ENCODE peak calls at places on chromosomes 7 and 10, in eight cellular contexts. One of them, this sample, is unnamed.
A peak's percentile ranks its signal among the peaks of the same experiment; 100 is the strongest.

GRCh38 chr10:124598773-124599587 is 137.4 kb downstream of the LHPP start:
- DNase-seq in sigmoid colon: no peak
- DNase-seq in thoracic aorta: no peak
- DNase-seq in cardiac muscle cell: no peak
- DNase-seq in colonic mucosa: no peak
- DNase-seq in prostate gland: no peak
- DNase-seq in heart left ventricle: no peak
- DNase-seq in kidney: peak; percentile 39
- DNase-seq in this sample: peak; percentile 13

GRCh38 chr7:50781894-50782293 is 802 bp downstream of the GRB10 start:
- DNase-seq in prostate gland: no peak
- DNase-seq in colonic mucosa: no peak
- DNase-seq in sigmoid colon: no peak
- DNase-seq in thoracic aorta: no peak
- DNase-seq in cardiac muscle cell: no peak
- DNase-seq in heart left ventricle: no peak
- DNase-seq in kidney: no peak
- DNase-seq in this sample: no peak

GRCh38 chr7:43006008-43006407 is 73.8 kb downstream of the MRPL32 start:
- DNase-seq in thoracic aorta: no peak
- DNase-seq in heart left ventricle: no peak
- DNase-seq in prostate gland: no peak
- DNase-seq in sigmoid colon: no peak
- DNase-seq in kidney: no peak
- DNase-seq in colonic mucosa: no peak
- DNase-seq in cardiac muscle cell: no peak
- DNase-seq in this sample: no peak

GRCh38 chr7:129857313-129857712 is 95.4 kb downstream of the UBE2H start:
- DNase-seq in heart left ventricle: no peak
- DNase-seq in thoracic aorta: no peak
- DNase-seq in colonic mucosa: no peak
- DNase-seq in kidney: no peak
- DNase-seq in prostate gland: no peak
- DNase-seq in sigmoid colon: no peak
- DNase-seq in cardiac muscle cell: no peak
- DNase-seq in this sample: no peak

GRCh38 chr10:43867667-43868361 is 219.1 kb upstream of the ZNF32 start:
- DNase-seq in colonic mucosa: no peak
- DNase-seq in prostate gland: no peak
- DNase-seq in sigmoid colon: no peak
- DNase-seq in cardiac muscle cell: no peak
- DNase-seq in thoracic aorta: no peak
- DNase-seq in heart left ventricle: no peak
- DNase-seq in kidney: no peak
- DNase-seq in this sample: no peak

GRCh38 chr10:24720096-24720495 is 3.6 kb downstream of the ARHGAP21 start:
- DNase-seq in cardiac muscle cell: no peak
- DNase-seq in kidney: no peak
- DNase-seq in heart left ventricle: no peak
- DNase-seq in colonic mucosa: no peak
- DNase-seq in prostate gland: no peak
- DNase-seq in thoracic aorta: no peak
- DNase-seq in sigmoid colon: no peak
- DNase-seq in this sample: no peak

GRCh38 chr10:6053816-6054581 is 8.2 kb downstream of the IL2RA start:
- DNase-seq in thoracic aorta: no peak
- DNase-seq in cardiac muscle cell: no peak
- DNase-seq in sigmoid colon: peak; percentile 69
- DNase-seq in colonic mucosa: peak; percentile 57
- DNase-seq in kidney: peak; percentile 81
- DNase-seq in heart left ventricle: peak; percentile 68
- DNase-seq in prostate gland: no peak
- DNase-seq in this sample: no peak

GRCh38 chr10:30562787-30563186 is 66.8 kb downstream of the LYZL2 start:
- DNase-seq in colonic mucosa: no peak
- DNase-seq in kidney: no peak
- DNase-seq in cardiac muscle cell: no peak
- DNase-seq in prostate gland: no peak
- DNase-seq in heart left ventricle: no peak
- DNase-seq in sigmoid colon: no peak
- DNase-seq in thoracic aorta: no peak
- DNase-seq in this sample: no peak

GRCh38 chr7:127629268-127629854 is 11.4 kb upstream of the PAX4 start:
- DNase-seq in thoracic aorta: no peak
- DNase-seq in colonic mucosa: peak; percentile 28
- DNase-seq in heart left ventricle: no peak
- DNase-seq in cardiac muscle cell: peak; percentile 61
- DNase-seq in kidney: no peak
- DNase-seq in prostate gland: no peak
- DNase-seq in sigmoid colon: no peak
- DNase-seq in this sample: no peak

GRCh38 chr10:55024718-55025117 is 223.7 kb upstream of the PCDH15 start:
- DNase-seq in thoracic aorta: no peak
- DNase-seq in kidney: no peak
- DNase-seq in colonic mucosa: no peak
- DNase-seq in prostate gland: no peak
- DNase-seq in sigmoid colon: no peak
- DNase-seq in cardiac muscle cell: peak; percentile 74
- DNase-seq in heart left ventricle: peak; percentile 30
- DNase-seq in this sample: no peak

GRCh38 chr7:132996581-132997242 is 85.2 kb downstream of the CHCHD3 start:
- DNase-seq in thoracic aorta: no peak
- DNase-seq in sigmoid colon: no peak
- DNase-seq in colonic mucosa: no peak
- DNase-seq in prostate gland: no peak
- DNase-seq in cardiac muscle cell: no peak
- DNase-seq in kidney: no peak
- DNase-seq in heart left ventricle: no peak
- DNase-seq in this sample: no peak

GRCh38 chr7:22005151-22005550 is 59.5 kb upstream of the CDCA7L start:
- DNase-seq in prostate gland: no peak
- DNase-seq in thoracic aorta: no peak
- DNase-seq in kidney: no peak
- DNase-seq in cardiac muscle cell: no peak
- DNase-seq in sigmoid colon: no peak
- DNase-seq in heart left ventricle: no peak
- DNase-seq in colonic mucosa: no peak
- DNase-seq in this sample: no peak

GRCh38 chr10:35097510-35097909 is 7.4 kb upstream of the CUL2 start:
- DNase-seq in cardiac muscle cell: no peak
- DNase-seq in sigmoid colon: no peak
- DNase-seq in kidney: no peak
- DNase-seq in thoracic aorta: no peak
- DNase-seq in prostate gland: no peak
- DNase-seq in colonic mucosa: no peak
- DNase-seq in heart left ventricle: no peak
- DNase-seq in this sample: no peak

DNA sequence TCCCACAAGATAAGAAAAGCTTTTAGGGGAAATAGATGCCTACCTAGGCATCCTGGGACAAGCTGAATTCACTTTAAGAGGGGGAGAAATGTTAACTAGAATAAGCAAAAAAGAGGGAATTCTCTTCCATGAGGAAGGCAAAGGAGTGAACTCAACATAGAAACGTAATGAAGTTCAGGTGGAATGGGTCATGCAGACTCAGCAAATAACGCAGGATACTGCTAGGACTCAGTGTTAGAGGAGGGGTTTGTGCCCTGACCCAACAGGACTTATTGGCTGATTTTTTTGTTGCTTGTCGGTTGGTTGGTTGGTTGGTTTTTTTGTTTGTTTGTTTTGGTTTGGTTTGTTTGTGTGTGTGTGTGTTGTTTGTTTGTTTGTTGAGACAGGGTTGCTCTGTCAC is 9.3 kb downstream of the OR2A14 start:
- DNase-seq in cardiac muscle cell: no peak
- DNase-seq in heart left ventricle: no peak
- DNase-seq in kidney: no peak
- DNase-seq in prostate gland: no peak
- DNase-seq in colonic mucosa: no peak
- DNase-seq in thoracic aorta: no peak
- DNase-seq in sigmoid colon: no peak
- DNase-seq in this sample: no peak
- TF ChIP-seq CTCF in cardiac muscle cell: no peak
- TF ChIP-seq CTCF in heart left ventricle: no peak
- TF ChIP-seq CTCF in kidney: no peak
- TF ChIP-seq CTCF in prostate gland: no peak
- TF ChIP-seq CTCF in colonic mucosa: no peak
- TF ChIP-seq CTCF in thoracic aorta: no peak
- TF ChIP-seq CTCF in sigmoid colon: no peak
- TF ChIP-seq CTCF in this sample: no peak

GRCh38 chr10:79084972-79085597 is 16.3 kb downstream of the ZMIZ1 start:
- DNase-seq in cardiac muscle cell: no peak
- DNase-seq in thoracic aorta: no peak
- DNase-seq in sigmoid colon: no peak
- DNase-seq in kidney: peak; percentile 90
- DNase-seq in heart left ventricle: peak; percentile 58
- DNase-seq in prostate gland: no peak
- DNase-seq in colonic mucosa: no peak
- DNase-seq in this sample: peak; percentile 81
- H3K4me1 ChIP-seq in cardiac muscle cell: peaks cover 45% of the 10 kb centered on the region
- H3K4me1 ChIP-seq in thoracic aorta: peaks cover 81% of the 10 kb centered on the region
- H3K4me1 ChIP-seq in sigmoid colon: no peaks in the 10 kb centered on the region
- H3K4me1 ChIP-seq in kidney: peaks cover 86% of the 10 kb centered on the region
- H3K4me1 ChIP-seq in heart left ventricle: peaks cover 99% of the 10 kb centered on the region
- H3K4me1 ChIP-seq in prostate gland: peaks cover 54% of the 10 kb centered on the region
- H3K4me1 ChIP-seq in colonic mucosa: peaks cover 46% of the 10 kb centered on the region
- H3K4me1 ChIP-seq in this sample: peaks cover 43% of the 10 kb centered on the region

GRCh38 chr10:79295593-79295992 is 51.7 kb upstream of the PPIF start:
- DNase-seq in thoracic aorta: no peak
- DNase-seq in colonic mucosa: no peak
- DNase-seq in sigmoid colon: no peak
- DNase-seq in heart left ventricle: no peak
- DNase-seq in kidney: no peak
- DNase-seq in cardiac muscle cell: no peak
- DNase-seq in prostate gland: no peak
- DNase-seq in this sample: peak; percentile 83

GRCh38 chr10:79292789-79293746 is 54.2 kb upstream of the PPIF start:
- DNase-seq in heart left ventricle: no peak
- DNase-seq in cardiac muscle cell: no peak
- DNase-seq in thoracic aorta: no peak
- DNase-seq in prostate gland: no peak
- DNase-seq in colonic mucosa: no peak
- DNase-seq in kidney: no peak
- DNase-seq in sigmoid colon: no peak
- DNase-seq in this sample: peak; percentile 59

GRCh38 chr10:79293841-79294705 is 53.2 kb upstream of the PPIF start:
- DNase-seq in colonic mucosa: no peak
- DNase-seq in cardiac muscle cell: no peak
- DNase-seq in kidney: no peak
- DNase-seq in sigmoid colon: no peak
- DNase-seq in thoracic aorta: no peak
- DNase-seq in heart left ventricle: peak; percentile 57
- DNase-seq in prostate gland: no peak
- DNase-seq in this sample: peak; percentile 87

GRCh38 chr10:79289801-79290200 is 57.5 kb upstream of the PPIF start:
- DNase-seq in sigmoid colon: no peak
- DNase-seq in heart left ventricle: no peak
- DNase-seq in kidney: no peak
- DNase-seq in thoracic aorta: no peak
- DNase-seq in colonic mucosa: peak; percentile 65
- DNase-seq in prostate gland: no peak
- DNase-seq in cardiac muscle cell: no peak
- DNase-seq in this sample: no peak

GRCh38 chr10:79292026-79292425 is 55.2 kb upstream of the PPIF start:
- DNase-seq in colonic mucosa: no peak
- DNase-seq in sigmoid colon: no peak
- DNase-seq in thoracic aorta: no peak
- DNase-seq in kidney: no peak
- DNase-seq in prostate gland: no peak
- DNase-seq in heart left ventricle: no peak
- DNase-seq in cardiac muscle cell: no peak
- DNase-seq in this sample: no peak
- H3K36me3 ChIP-seq in colonic mucosa: peaks cover 8% of the 10 kb centered on the region
- H3K36me3 ChIP-seq in sigmoid colon: peaks cover 54% of the 10 kb centered on the region
- H3K36me3 ChIP-seq in thoracic aorta: peaks cover 13% of the 10 kb centered on the region
- H3K36me3 ChIP-seq in kidney: peaks cover 57% of the 10 kb centered on the region
- H3K36me3 ChIP-seq in prostate gland: peaks cover 11% of the 10 kb centered on the region
- H3K36me3 ChIP-seq in heart left ventricle: peaks cover 93% of the 10 kb centered on the region
- H3K36me3 ChIP-seq in cardiac muscle cell: peaks cover 33% of the 10 kb centered on the region
- H3K36me3 ChIP-seq in this sample: peaks cover 84% of the 10 kb centered on the region

DNA sequence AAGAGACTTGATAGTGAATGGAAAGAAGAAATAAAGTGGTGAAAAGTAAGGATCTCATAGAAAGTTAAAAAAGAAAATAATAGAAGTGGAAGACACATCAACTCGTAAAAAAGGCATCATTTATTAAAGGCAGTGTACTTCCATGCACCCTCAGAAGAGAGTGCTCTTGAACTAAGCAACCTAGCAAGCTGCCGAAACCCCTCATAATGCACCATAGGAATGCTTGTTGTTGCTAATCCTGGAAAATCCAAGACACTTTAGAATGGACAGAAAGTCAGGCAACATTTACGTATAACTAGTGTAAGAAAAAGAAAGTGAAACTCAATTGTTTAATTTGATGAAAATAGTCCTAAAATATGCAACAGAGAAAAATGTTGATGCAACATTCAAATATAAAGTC is 12.8 kb downstream of the TFPI2 start:
- DNase-seq in thoracic aorta: no peak
- DNase-seq in kidney: no peak
- DNase-seq in prostate gland: no peak
- DNase-seq in sigmoid colon: no peak
- DNase-seq in colonic mucosa: no peak
- DNase-seq in heart left ventricle: no peak
- DNase-seq in cardiac muscle cell: no peak
- DNase-seq in this sample: no peak
- TF ChIP-seq CTCF in thoracic aorta: no peak
- TF ChIP-seq CTCF in kidney: no peak
- TF ChIP-seq CTCF in prostate gland: no peak
- TF ChIP-seq CTCF in sigmoid colon: no peak
- TF ChIP-seq CTCF in colonic mucosa: no peak
- TF ChIP-seq CTCF in heart left ventricle: no peak
- TF ChIP-seq CTCF in cardiac muscle cell: no peak
- TF ChIP-seq CTCF in this sample: no peak

DNA sequence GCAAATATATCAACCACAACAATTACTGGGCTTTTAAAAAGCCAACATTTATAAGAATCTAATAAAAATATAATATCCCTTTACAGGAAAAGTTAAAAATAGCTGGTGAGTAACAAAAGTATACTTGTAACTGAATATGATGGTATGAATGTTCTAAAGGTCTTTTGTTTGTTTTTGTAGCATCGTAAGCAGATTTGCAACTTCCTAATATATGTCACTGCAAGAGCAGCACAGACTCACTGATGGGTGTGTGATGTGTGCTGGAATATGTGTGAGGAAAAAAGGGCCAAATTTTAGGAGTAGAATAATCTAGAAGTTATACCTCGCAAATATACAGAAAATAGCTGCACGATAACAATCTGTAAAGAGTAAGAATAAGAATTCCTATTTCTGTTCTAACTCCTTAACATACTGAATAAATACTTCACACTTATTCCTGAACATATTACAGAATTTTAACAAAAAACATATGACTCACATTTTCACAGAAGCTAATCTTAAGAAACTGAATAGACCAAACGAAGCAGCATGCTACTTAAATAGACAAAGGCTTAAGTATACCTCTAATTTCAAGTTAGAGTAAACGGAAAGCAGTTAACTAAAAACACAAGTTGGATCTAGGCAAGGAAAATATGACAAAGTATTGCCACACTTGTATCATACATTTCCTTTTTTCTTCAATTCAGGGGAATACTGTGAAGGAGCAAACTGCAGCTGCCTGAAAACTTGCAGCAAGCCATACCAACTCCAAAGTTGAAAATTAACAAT is 9.6 kb downstream of the ETV1 start:
- DNase-seq in thoracic aorta: no peak
- DNase-seq in cardiac muscle cell: no peak
- DNase-seq in sigmoid colon: no peak
- DNase-seq in colonic mucosa: no peak
- DNase-seq in kidney: no peak
- DNase-seq in heart left ventricle: no peak
- DNase-seq in prostate gland: no peak
- DNase-seq in this sample: no peak
- H3K4me1 ChIP-seq in thoracic aorta: peaks cover 23% of the 10 kb centered on the region
- H3K4me1 ChIP-seq in cardiac muscle cell: peaks cover 60% of the 10 kb centered on the region
- H3K4me1 ChIP-seq in sigmoid colon: no peaks in the 10 kb centered on the region
- H3K4me1 ChIP-seq in colonic mucosa: peaks cover 8% of the 10 kb centered on the region
- H3K4me1 ChIP-seq in kidney: no peaks in the 10 kb centered on the region
- H3K4me1 ChIP-seq in heart left ventricle: peaks cover 51% of the 10 kb centered on the region
- H3K4me1 ChIP-seq in prostate gland: no peaks in the 10 kb centered on the region
- H3K4me1 ChIP-seq in this sample: no peaks in the 10 kb centered on the region